ENCODE peak calls at places on chromosomes 4 and X, in ten cellular contexts. L, R, V, D, A, K, N, Q, J and X are unnamed samples.

GRCh38 chrX:21493226-21493850 is 119.1 kb downstream of the CNKSR2 start:
- DNase-seq in L (no peak), R (peak; percentile 67), V (peak; percentile 47), D (no peak), A (no peak), K (no peak), N (peak; percentile 27), Q (no peak), J (peak; percentile 41), X (no peak)

GRCh38 chrX:11351375-11352295 is 58.4 kb downstream of the AMELX start:
- DNase-seq in L (no peak), R (peak; percentile 71), V (peak; percentile 84), D (no peak), A (no peak), K (no peak), N (peak; percentile 85), Q (peak; percentile 6), J (peak; percentile 72), X (no peak)

GRCh38 chrX:125205084-125205917 is 114.4 kb upstream of the TEX13C start:
- DNase-seq in L (no peak), R (peak; percentile 45), V (no peak), D (peak; percentile 14), A (no peak), K (peak; percentile 78), N (peak; percentile 22), Q (peak; percentile 74), J (no peak), X (peak; percentile 2)

GRCh38 chrX:15721911-15722310 is 16.2 kb upstream of the CA5B start:
- DNase-seq in L (no peak), R (peak; percentile 16), V (peak; percentile 43), D (no peak), A (no peak), K (no peak), N (no peak), Q (no peak), J (no peak), X (no peak)

GRCh38 chrX:37871626-37872302 is 24.4 kb upstream of the DYNLT3 start:
- DNase-seq in L (no peak), R (peak; percentile 90), V (peak; percentile 93), D (peak; percentile 64), A (no peak), K (no peak), N (peak; percentile 91), Q (no peak), J (peak; percentile 83), X (peak; percentile 39)

GRCh38 chrX:123219916-123220315 is 35.8 kb downstream of the GRIA3 start:
- DNase-seq in L (no peak), R (peak; percentile 3), V (no peak), D (no peak), A (no peak), K (peak; percentile 13), N (no peak), Q (peak; percentile 43), J (no peak), X (peak; percentile 14)

GRCh38 chr4:161767116-161767515 is 396.7 kb downstream of the FSTL5 start:
- DNase-seq in L (no peak), R (peak; percentile 92), V (peak; percentile 28), D (no peak), A (no peak), K (no peak), N (peak; percentile 67), Q (no peak), J (no peak), X (peak; percentile 84)

GRCh38 chrX:56268888-56269287 is 36.7 kb downstream of the KLF8 start:
- DNase-seq in L (no peak), R (no peak), V (no peak), D (no peak), A (no peak), K (no peak), N (peak; percentile 7), Q (no peak), J (no peak), X (no peak)

GRCh38 chr4:15013585-15013984 is 11.3 kb downstream of the CPEB2 start:
- DNase-seq in L (no peak), R (no peak), V (no peak), D (no peak), A (no peak), K (no peak), N (no peak), Q (no peak), J (no peak), X (no peak)

GRCh38 chrX:39150210-39150609 is 349.0 kb downstream of the MID1IP1 start:
- DNase-seq in L (no peak), R (no peak), V (no peak), D (no peak), A (peak; percentile 17), K (no peak), N (no peak), Q (no peak), J (no peak), X (no peak)
- H3K4me3 ChIP-seq in L (no peak overlapping the region), R (no peak overlapping the region), V (no peak overlapping the region), D (no peak overlapping the region), A (no peak overlapping the region), K (no peak overlapping the region), N (no peak overlapping the region), Q (no peak overlapping the region), J (no peak overlapping the region), X (no peak overlapping the region)

GRCh38 chr4:3452376-3452775 is 10.6 kb downstream of the HGFAC start:
- DNase-seq in L (no peak), R (no peak), V (no peak), D (no peak), A (peak; percentile 63), K (peak; percentile 50), N (no peak), Q (peak; percentile 44), J (no peak), X (no peak)
- TF ChIP-seq CTCF in L (peak; percentile 34), R (peak; percentile 41), V (peak; percentile 28), D (peak; percentile 69), A (peak; percentile 86), K (peak; percentile 50), N (peak; percentile 69), Q (peak; percentile 45), J (peak; percentile 25), X (peak; percentile 69)

GRCh38 chr4:38684951-38685350 is 21.0 kb downstream of the KLF3 start:
- DNase-seq in L (no peak), R (no peak), V (no peak), D (no peak), A (no peak), K (no peak), N (no peak), Q (no peak), J (no peak), X (no peak)

GRCh38 chr4:38684271-38684670 is 20.3 kb downstream of the KLF3 start:
- DNase-seq in L (no peak), R (no peak), V (no peak), D (no peak), A (no peak), K (no peak), N (no peak), Q (no peak), J (no peak), X (no peak)

GRCh38 chr4:38687571-38688011 is 23.6 kb downstream of the KLF3 start:
- DNase-seq in L (no peak), R (no peak), V (no peak), D (no peak), A (no peak), K (no peak), N (peak; percentile 33), Q (no peak), J (no peak), X (no peak)

GRCh38 chr4:38688676-38689355 is 24.8 kb downstream of the KLF3 start:
- DNase-seq in L (no peak), R (peak; percentile 50), V (no peak), D (no peak), A (no peak), K (no peak), N (peak; percentile 83), Q (no peak), J (no peak), X (no peak)

DNA sequence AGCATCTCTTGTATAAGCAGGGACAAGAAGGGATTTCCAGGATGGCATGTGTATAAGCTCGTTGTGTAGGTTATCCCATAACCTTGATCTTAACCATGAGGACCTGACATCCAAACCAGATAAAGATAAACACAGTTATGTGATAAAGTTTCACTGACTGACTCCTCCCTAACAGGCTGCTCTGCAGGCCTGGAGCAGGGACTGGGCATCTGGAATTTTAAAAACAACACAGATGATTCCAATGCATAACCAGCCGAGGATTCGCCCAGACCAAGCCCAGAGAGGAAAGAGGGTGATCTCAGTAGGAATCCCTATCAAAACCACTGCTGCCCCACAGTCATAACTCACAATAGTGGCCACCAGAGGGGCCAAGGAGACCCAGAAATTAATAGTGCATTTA is 22.7 kb downstream of the KLF3 start:
- DNase-seq in L (no peak), R (no peak), V (no peak), D (no peak), A (no peak), K (no peak), N (no peak), Q (no peak), J (no peak), X (no peak)
- H3K4me3 ChIP-seq in L (no peak overlapping the region), R (no peak overlapping the region), V (no peak overlapping the region), D (no peak overlapping the region), A (no peak overlapping the region), K (no peak overlapping the region), N (no peak overlapping the region), Q (no peak overlapping the region), J (no peak overlapping the region), X (no peak overlapping the region)

DNA sequence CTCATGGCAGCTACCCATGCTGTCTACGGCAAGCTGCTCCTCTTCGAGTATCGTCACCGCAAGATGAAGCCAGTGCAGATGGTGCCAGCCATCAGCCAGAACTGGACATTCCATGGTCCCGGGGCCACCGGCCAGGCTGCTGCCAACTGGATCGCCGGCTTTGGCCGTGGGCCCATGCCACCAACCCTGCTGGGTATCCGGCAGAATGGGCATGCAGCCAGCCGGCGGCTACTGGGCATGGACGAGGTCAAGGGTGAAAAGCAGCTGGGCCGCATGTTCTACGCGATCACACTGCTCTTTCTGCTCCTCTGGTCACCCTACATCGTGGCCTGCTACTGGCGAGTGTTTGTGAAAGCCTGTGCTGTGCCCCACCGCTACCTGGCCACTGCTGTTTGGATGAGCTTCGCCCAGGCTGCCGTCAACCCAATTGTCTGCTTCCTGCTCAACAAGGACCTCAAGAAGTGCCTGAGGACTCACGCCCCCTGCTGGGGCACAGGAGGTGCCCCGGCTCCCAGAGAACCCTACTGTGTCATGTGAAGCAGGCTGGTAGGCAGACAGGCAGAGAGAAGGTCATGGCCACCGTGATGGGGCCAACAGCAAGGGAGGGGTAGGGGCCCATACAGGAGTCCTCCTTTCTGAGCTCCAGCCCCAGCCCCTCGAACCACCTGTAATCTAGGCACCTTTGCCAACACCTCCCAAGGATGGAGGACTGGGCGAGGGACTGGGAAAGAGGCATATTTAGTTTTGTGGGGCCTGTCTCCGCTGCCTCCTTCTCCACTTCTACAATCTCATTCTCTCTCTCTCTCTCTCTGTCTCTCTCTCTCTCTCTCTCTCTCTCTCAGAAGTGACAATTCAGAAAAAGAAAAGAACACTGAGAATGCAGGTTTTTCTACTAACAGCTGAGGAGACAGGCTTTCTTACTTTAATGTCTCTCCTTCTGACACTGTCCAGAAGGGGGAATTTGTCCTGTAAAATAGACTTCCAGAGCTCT is 4.7 kb upstream of the TSPYL2 start:
- DNase-seq in L (no peak), R (no peak), V (no peak), D (peak; percentile 27), A (no peak), K (no peak), N (no peak), Q (no peak), J (no peak), X (no peak)
- TF ChIP-seq CTCF in L (peak; percentile 44), R (no peak), V (no peak), D (no peak), A (peak; percentile 22), K (no peak), N (no peak), Q (no peak), J (no peak), X (no peak)

GRCh38 chrX:129637217-129638109 is 17.3 kb downstream of the APLN start:
- DNase-seq in L (peak; percentile 33), R (peak; percentile 62), V (peak; percentile 53), D (peak; percentile 75), A (peak; percentile 62), K (peak; percentile 68), N (peak; percentile 51), Q (peak; percentile 66), J (peak; percentile 76), X (no peak)
- H3K4me3 ChIP-seq in L (no peak overlapping the region), R (no peak overlapping the region), V (no peak overlapping the region), D (no peak overlapping the region), A (no peak overlapping the region), K (no peak overlapping the region), N (no peak overlapping the region), Q (no peak overlapping the region), J (no peak overlapping the region), X (no peak overlapping the region)